ENCODE peak calls at places on chromosome 14, in five cellular contexts. One of them, this sample, is unnamed.

GRCh38 chr14:92391746-92392145 is 68.8 kb downstream of the SLC24A4 start:
- DNase-seq in central memory CD8-positive, alpha-beta T cell: no peak
- DNase-seq in GM10248: no peak
- DNase-seq in NCI-H524: no peak
- DNase-seq in AG08396: no peak
- DNase-seq in this sample: no peak

GRCh38 chr14:24690492-24690891 is 56.5 kb upstream of the GZMB start:
- DNase-seq in GM10248: no peak
- DNase-seq in central memory CD8-positive, alpha-beta T cell: no peak
- DNase-seq in AG08396: no peak
- DNase-seq in NCI-H524: peak
- DNase-seq in this sample: no peak

GRCh38 chr14:81331229-81332026 is 68.7 kb downstream of the STON2 start:
- DNase-seq in GM10248: no peak
- DNase-seq in central memory CD8-positive, alpha-beta T cell: no peak
- DNase-seq in AG08396: no peak
- DNase-seq in NCI-H524: no peak
- DNase-seq in this sample: no peak

GRCh38 chr14:36767603-36768281 is 106.1 kb downstream of the PAX9 start:
- DNase-seq in central memory CD8-positive, alpha-beta T cell: no peak
- DNase-seq in GM10248: no peak
- DNase-seq in AG08396: no peak
- DNase-seq in NCI-H524: peak
- DNase-seq in this sample: no peak

GRCh38 chr14:36508418-36509051 is 11.5 kb downstream of the NKX2-1 start:
- DNase-seq in AG08396: peak
- DNase-seq in central memory CD8-positive, alpha-beta T cell: no peak
- DNase-seq in NCI-H524: peak
- DNase-seq in GM10248: peak
- DNase-seq in this sample: no peak

GRCh38 chr14:71538949-71539659 is 393.1 kb upstream of the RGS6 start:
- DNase-seq in GM10248: no peak
- DNase-seq in central memory CD8-positive, alpha-beta T cell: no peak
- DNase-seq in AG08396: no peak
- DNase-seq in NCI-H524: no peak
- DNase-seq in this sample: no peak

GRCh38 chr14:69226736-69227135 is 33.2 kb upstream of the GALNT16 start:
- DNase-seq in AG08396: no peak
- DNase-seq in GM10248: no peak
- DNase-seq in NCI-H524: no peak
- DNase-seq in central memory CD8-positive, alpha-beta T cell: no peak
- DNase-seq in this sample: no peak

GRCh38 chr14:91377700-91378652 is 39.6 kb downstream of the CCDC88C start:
- DNase-seq in NCI-H524: peak
- DNase-seq in AG08396: no peak
- DNase-seq in GM10248: no peak
- DNase-seq in central memory CD8-positive, alpha-beta T cell: no peak
- DNase-seq in this sample: no peak

GRCh38 chr14:63897706-63898105 is 44.9 kb downstream of the SYNE2 start:
- DNase-seq in NCI-H524: no peak
- DNase-seq in AG08396: no peak
- DNase-seq in GM10248: no peak
- DNase-seq in central memory CD8-positive, alpha-beta T cell: no peak
- DNase-seq in this sample: no peak

This sample was measured in activated T-helper 1 cell treated with anti-CD3 and anti-CD28 coated beads, Interleukin-2, amount 50 U/mL, for 16 hours.